ENCODE peak calls at places on chromosomes 7 and 10, in nine cellular contexts. L is iris pigment epithelial cell; T is stimulated activated CD4-positive, alpha-beta T cell treated with anti-CD3 and anti-CD28 coated beads, Interleukin-1b, Interleukin-23, amount 100 ng/mL, for 24 hours; J is naive B cell; C is chondrocyte; S is adipocyte; P is smooth muscle cell of the brain vasculature; E is hepatocyte; A is stimulated activated CD8-positive, alpha-beta memory T cell treated with anti-CD3 and anti-CD28 coated beads, Interleukin-7, amount 100 ng/mL, for 1 hour. Q is an unnamed sample.

GRCh38 chr10:13528875-13529713 is at the start of gene BEND7:
- DNase-seq in L (peak), T (no peak), J (peak), C (no peak), S (peak), P (no peak), E (peak), A (no peak), Q (peak)

GRCh38 chr7:10789170-10789569 is 184.5 kb upstream of the PHF14 start:
- DNase-seq in L (no peak), T (no peak), J (no peak), C (no peak), S (no peak), P (no peak), E (no peak), A (no peak), Q (no peak)

GRCh38 chr10:73493781-73494180 is 2.0 kb downstream of the PPP3CB start:
- DNase-seq in L (peak), T (no peak), J (no peak), C (no peak), S (peak), P (no peak), E (no peak), A (no peak), Q (no peak)

GRCh38 chr10:77571490-77571889 is 66.1 kb downstream of the KCNMA1 start:
- DNase-seq in L (no peak), T (no peak), J (no peak), C (no peak), S (no peak), P (no peak), E (no peak), A (no peak), Q (no peak)

GRCh38 chr7:157654350-157654749 is 317.5 kb downstream of the DNAJB6 start:
- DNase-seq in L (no peak), T (no peak), J (no peak), C (no peak), S (no peak), P (no peak), E (no peak), A (no peak), Q (no peak)

GRCh38 chr7:107982463-107982862 is 20.5 kb downstream of the LAMB1 start:
- DNase-seq in L (no peak), T (no peak), J (no peak), C (no peak), S (no peak), P (no peak), E (no peak), A (no peak), Q (no peak)

GRCh38 chr7:148854975-148855374 is 29.1 kb downstream of the EZH2 start:
- DNase-seq in L (no peak), T (no peak), J (no peak), C (no peak), S (no peak), P (no peak), E (no peak), A (no peak), Q (no peak)

GRCh38 chr7:139576179-139576973 is 52.9 kb downstream of the CLEC2L start:
- DNase-seq in L (no peak), T (no peak), J (no peak), C (no peak), S (no peak), P (no peak), E (no peak), A (no peak), Q (no peak)

GRCh38 chr7:1542329-1542728 is 11.8 kb downstream of the MAFK start:
- DNase-seq in L (no peak), T (no peak), J (no peak), C (no peak), S (no peak), P (no peak), E (no peak), A (no peak), Q (no peak)

GRCh38 chr7:113292105-113292504 is 173.8 kb upstream of the SMIM30 start:
- DNase-seq in L (no peak), T (no peak), J (no peak), C (no peak), S (no peak), P (no peak), E (no peak), A (no peak), Q (no peak)

Q was measured in mesendoderm.